ENCODE peak calls at places on chromosomes 2 and 18, in seven cellular contexts. N is HCT116, A is OCI-LY7, J is GM23338, Y is MM.1S, H is neural progenitor cell, S is SK-N-SH. E is an unnamed sample.

GRCh38 chr2:11342561-11343343 is 1.7 kb downstream of the ROCK2 start:
- DNase-seq in Y (no peak), S (peak; percentile 36), A (peak; percentile 13), J (no peak), H (peak; percentile 44), N (peak; percentile 34), E (peak; percentile 70)

GRCh38 chr2:204027105-204027504 is 90.5 kb downstream of the ICOS start:
- DNase-seq in N (no peak), S (no peak), H (no peak), A (peak; percentile 81), Y (peak; percentile 98), J (no peak), E (no peak)

GRCh38 chr2:12717191-12717987 is 653 bp downstream of the TRIB2 start:
- DNase-seq in J (peak; percentile 75), N (no peak), S (peak; percentile 85), A (peak; percentile 70), Y (peak; percentile 54), H (peak; percentile 88), E (peak; percentile 70)

GRCh38 chr18:48031011-48031480 is 100.6 kb upstream of the SMAD2 start:
- DNase-seq in S (peak; percentile 84), J (peak; percentile 84), N (peak; percentile 51), Y (peak; percentile 61), H (peak; percentile 82), A (peak; percentile 12), E (peak; percentile 84)

GRCh38 chr18:48833701-48834394 is 116.9 kb downstream of the SMAD7 start:
- DNase-seq in H (no peak), S (no peak), N (no peak), J (no peak), Y (peak; percentile 85), A (peak; percentile 81), E (no peak)

GRCh38 chr2:27689424-27689823 is 25.7 kb downstream of the SLC4A1AP start:
- DNase-seq in H (no peak), J (no peak), A (no peak), Y (no peak), N (no peak), S (no peak), E (no peak)

GRCh38 chr2:134282638-134283400 is 28.9 kb downstream of the MGAT5 start:
- DNase-seq in Y (peak; percentile 85), H (no peak), A (peak; percentile 70), J (no peak), S (no peak), N (no peak), E (no peak)

GRCh38 chr2:85913854-85914524 is 25.2 kb upstream of the ST3GAL5 start:
- DNase-seq in H (no peak), J (no peak), Y (no peak), S (no peak), N (no peak), A (no peak), E (no peak)

GRCh38 chr2:84132371-84132770 is 326.7 kb downstream of the SUCLG1 start:
- DNase-seq in H (no peak), Y (no peak), J (no peak), N (no peak), A (no peak), S (no peak), E (no peak)

GRCh38 chr2:157032019-157032418 is 225.5 kb upstream of the GALNT5 start:
- DNase-seq in H (no peak), Y (no peak), S (peak; percentile 1), A (no peak), N (peak; percentile 97), J (no peak), E (peak; percentile 9)

GRCh38 chr2:181902625-181903024 is 11.1 kb downstream of the ITPRID2 start:
- DNase-seq in J (no peak), N (no peak), S (no peak), Y (no peak), H (no peak), A (no peak), E (no peak)

GRCh38 chr2:228433706-228434105 is 252.2 kb upstream of the SPHKAP start:
- DNase-seq in Y (no peak), S (no peak), N (no peak), J (no peak), A (no peak), H (no peak), E (no peak)
- TF ChIP-seq CTCF in Y (no peak), S (no peak), N (no peak), J (no peak), A (no peak), H (no peak), E (no peak)

GRCh38 chr2:162123806-162124758 is 28.0 kb downstream of the GCG start:
- DNase-seq in N (peak; percentile 61), S (peak; percentile 42), Y (peak; percentile 73), J (peak; percentile 70), H (peak; percentile 68), A (peak; percentile 74), E (peak; percentile 79)
- TF ChIP-seq EZH2phosphoT487 in N (no peak), S (no peak), Y (no peak), J (no peak), H (no peak), A (no peak), E (no peak)

DNA sequence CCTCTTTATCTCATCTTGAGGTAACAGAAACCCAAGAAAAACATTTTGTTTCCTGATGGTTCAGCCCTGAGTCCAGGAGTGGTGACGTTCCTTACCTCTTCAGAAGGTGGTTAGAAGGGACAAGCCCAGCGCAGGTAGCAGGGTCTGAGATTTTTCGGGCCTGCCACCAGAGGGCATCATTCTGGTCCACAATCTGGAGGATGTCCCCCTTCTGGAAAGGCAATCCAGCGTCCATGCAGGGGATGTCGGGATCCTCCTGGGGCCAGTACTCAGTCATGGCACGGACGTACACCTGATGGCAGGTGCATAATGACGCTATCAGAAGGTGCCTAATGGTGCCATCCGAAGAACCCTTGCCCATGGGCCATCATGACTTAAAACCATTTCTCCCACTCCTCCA is 17.7 kb downstream of the MPP4 start:
- DNase-seq in N (peak; percentile 60), J (peak; percentile 85), S (peak; percentile 33), A (peak; percentile 26), H (peak; percentile 61), Y (no peak), E (no peak)
- TF ChIP-seq CTCF in N (peak; percentile 84), J (peak; percentile 95), S (peak; percentile 55), A (peak; percentile 81), H (peak; percentile 69), Y (peak; percentile 37), E (no peak)

DNA sequence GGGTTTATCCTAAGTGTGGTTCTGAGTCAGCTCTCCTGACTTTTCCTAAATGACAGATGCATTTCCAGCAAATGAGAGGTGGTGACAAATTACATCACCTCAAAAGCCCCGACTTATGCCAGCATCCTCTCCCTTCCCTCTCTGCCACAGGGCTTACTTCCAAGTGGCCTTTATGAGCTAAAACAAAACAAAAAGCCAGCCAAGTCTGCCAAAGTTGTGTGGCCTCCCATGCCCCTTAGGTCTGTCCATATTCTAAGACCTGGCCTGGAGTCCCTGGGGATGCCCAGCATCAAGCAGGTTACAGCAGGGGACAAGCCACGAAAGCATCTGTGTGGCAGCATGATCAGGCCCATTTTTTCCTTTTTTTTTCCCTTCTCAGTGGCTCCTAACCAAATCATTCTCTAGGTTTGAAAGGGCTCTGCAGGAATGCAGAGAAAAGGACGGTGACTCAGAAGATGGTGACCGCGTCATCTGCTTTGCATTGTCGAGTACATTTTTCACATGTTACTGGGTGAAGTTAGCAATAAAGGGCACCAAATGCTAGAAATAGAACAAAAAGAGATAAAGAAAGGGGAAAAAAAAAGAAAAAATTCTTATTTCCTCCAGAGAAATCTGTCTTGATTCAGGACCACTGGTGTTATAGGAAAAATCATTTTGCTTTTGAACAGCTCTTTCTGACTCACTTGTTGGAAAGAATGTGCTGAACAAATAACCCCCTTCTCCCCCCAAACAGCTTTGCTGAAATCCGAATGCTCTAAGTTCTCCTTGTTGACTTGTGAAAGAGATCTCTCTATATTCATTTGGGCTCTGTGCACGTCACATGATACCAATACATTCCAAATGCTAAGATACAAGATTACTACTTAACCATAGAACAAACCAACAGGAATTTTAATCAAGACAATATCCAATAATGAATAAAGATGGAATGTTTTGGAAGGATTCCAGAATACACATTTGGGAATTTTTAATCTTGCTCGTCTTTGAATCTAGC is 178.7 kb downstream of the EN1 start:
- DNase-seq in S (no peak), Y (no peak), A (no peak), J (no peak), H (peak; percentile 24), N (peak; percentile 16), E (peak; percentile 21)
- TF ChIP-seq EZH2phosphoT487 in S (no peak), Y (no peak), A (no peak), J (no peak), H (no peak), N (no peak), E (no peak)

GRCh38 chr2:215808996-215809395 is 204.4 kb downstream of the MREG start:
- DNase-seq in Y (no peak), A (no peak), S (no peak), N (no peak), H (no peak), J (peak; percentile 19), E (no peak)
- TF ChIP-seq CTCF in Y (no peak), A (no peak), S (peak; percentile 47), N (no peak), H (peak; percentile 31), J (peak; percentile 15), E (no peak)

DNA sequence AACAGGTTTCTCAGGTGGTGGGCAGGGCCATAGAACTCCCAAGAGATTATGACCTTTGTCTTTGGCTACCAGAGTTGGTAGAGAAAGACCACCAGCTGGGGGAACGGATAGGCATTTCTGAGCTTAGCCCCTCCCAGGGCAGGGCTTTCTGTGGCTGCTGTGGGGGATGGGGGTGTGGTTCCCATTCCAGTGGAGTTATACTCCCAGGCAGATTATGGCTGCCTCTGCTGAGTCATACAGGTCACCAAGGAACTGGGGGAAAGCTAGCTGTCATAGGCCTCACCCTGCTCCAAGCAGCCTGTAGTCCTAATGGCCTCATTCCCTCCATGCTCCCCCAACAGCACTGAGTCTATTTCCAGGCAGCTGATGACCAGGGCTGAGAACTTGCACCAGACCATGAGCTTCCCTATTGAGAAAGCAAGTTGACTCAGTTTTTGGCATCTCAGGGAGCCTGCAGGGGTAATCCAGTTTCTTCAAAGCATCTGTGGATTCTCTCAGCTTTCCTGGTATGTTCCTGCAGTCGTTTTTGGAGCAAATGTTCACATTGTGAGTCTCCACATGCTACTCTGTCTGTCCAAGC is 87.1 kb downstream of the GPR39 start:
- DNase-seq in J (no peak), A (no peak), S (no peak), N (no peak), H (no peak), Y (no peak), E (no peak)
- TF ChIP-seq EZH2phosphoT487 in J (no peak), A (no peak), S (no peak), N (no peak), H (no peak), Y (no peak), E (no peak)

GRCh38 chr2:16088035-16088696 is 147.8 kb downstream of the MYCN start:
- DNase-seq in N (no peak), A (no peak), H (no peak), Y (no peak), S (no peak), J (no peak), E (no peak)
- TF ChIP-seq CTCF in N (no peak), A (no peak), H (no peak), Y (no peak), S (no peak), J (no peak), E (no peak)

DNA sequence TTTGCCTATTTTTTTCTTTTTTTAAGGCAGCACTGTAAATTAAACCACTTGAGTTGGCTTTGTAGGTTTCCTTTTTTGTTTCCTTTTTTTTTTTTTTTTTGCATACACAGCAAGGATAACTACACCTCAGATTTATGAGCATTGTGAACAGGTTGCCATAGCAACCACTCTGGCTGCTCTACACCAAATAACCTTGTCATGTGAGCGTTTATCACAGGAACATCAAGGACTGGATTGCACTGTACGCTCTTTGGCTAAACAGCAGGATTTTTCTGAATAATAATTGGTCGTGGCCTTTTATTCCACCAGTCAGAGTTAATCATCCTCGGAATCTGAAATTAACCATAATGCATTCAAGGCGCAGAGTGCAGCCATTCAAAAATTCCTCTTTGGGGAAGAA is 199.1 kb upstream of the SLC14A2 start:
- DNase-seq in A (no peak), J (peak; percentile 3), Y (no peak), S (peak; percentile 57), H (peak; percentile 16), N (no peak), E (peak; percentile 84)
- TF ChIP-seq EZH2phosphoT487 in A (no peak), J (no peak), Y (no peak), S (no peak), H (no peak), N (no peak), E (no peak)